ENCODE peak calls at places on chromosomes 3 and 15, in eight cellular contexts. K, Q, O, D, E, N, Z and F are unnamed samples.

GRCh38 chr3:184156522-184156955 is 1.4 kb downstream of the DVL3 start:
- DNase-seq in D (no peak), Z (no peak), E (peak), K (no peak), N (peak), Q (no peak), O (no peak), F (no peak)

GRCh38 chr15:62742409-62743171 is 300.0 kb upstream of the TPM1 start:
- DNase-seq in Q (peak), N (peak), Z (peak), E (peak), K (peak), D (peak), O (peak), F (peak)

GRCh38 chr3:42764561-42765295 is 8.3 kb downstream of the CCDC13 start:
- DNase-seq in Q (no peak), E (no peak), D (peak), N (no peak), K (no peak), Z (no peak), O (no peak), F (no peak)

GRCh38 chr3:121072128-121072527 is 164.1 kb downstream of the STXBP5L start:
- DNase-seq in N (no peak), Z (no peak), E (no peak), Q (no peak), K (no peak), D (no peak), O (no peak), F (no peak)

GRCh38 chr3:150006774-150007173 is 36.1 kb upstream of the PFN2 start:
- DNase-seq in O (no peak), E (no peak), N (no peak), Q (no peak), D (no peak), K (no peak), Z (no peak), F (no peak)

GRCh38 chr15:66433726-66434125 is 47.0 kb downstream of the MAP2K1 start:
- DNase-seq in D (no peak), O (no peak), Z (no peak), E (no peak), K (no peak), Q (no peak), N (no peak), F (no peak)

GRCh38 chr3:63462732-63463131 is 184.6 kb downstream of the SYNPR start:
- DNase-seq in K (no peak), O (no peak), D (no peak), N (no peak), Z (no peak), Q (no peak), E (no peak), F (no peak)

GRCh38 chr3:126208618-126209256 is 28.4 kb upstream of the ALDH1L1 start:
- DNase-seq in N (peak), Z (peak), Q (peak), D (peak), E (peak), K (peak), O (peak), F (no peak)

GRCh38 chr3:181761906-181762305 is 50.2 kb downstream of the SOX2 start:
- DNase-seq in Z (no peak), N (no peak), O (no peak), Q (no peak), E (no peak), K (no peak), D (no peak), F (no peak)

GRCh38 chr3:42535981-42536784 is 33.7 kb downstream of the VIPR1 start:
- DNase-seq in E (no peak), O (peak), D (no peak), Q (no peak), Z (no peak), N (no peak), K (peak), F (peak)

GRCh38 chr3:51340311-51340829 is 44.7 kb upstream of the MANF start:
- DNase-seq in E (peak), Q (peak), O (no peak), D (no peak), K (peak), Z (no peak), N (peak), F (no peak)

GRCh38 chr15:41982133-41982930 is 10.0 kb upstream of the EHD4 start:
- DNase-seq in D (no peak), Q (no peak), O (peak), Z (peak), N (no peak), E (no peak), K (no peak), F (no peak)

GRCh38 chr15:67024322-67024997 is 40.9 kb upstream of the SMAD3 start:
- DNase-seq in E (peak), Z (peak), Q (peak), D (peak), O (peak), N (peak), K (peak), F (peak)

DNA sequence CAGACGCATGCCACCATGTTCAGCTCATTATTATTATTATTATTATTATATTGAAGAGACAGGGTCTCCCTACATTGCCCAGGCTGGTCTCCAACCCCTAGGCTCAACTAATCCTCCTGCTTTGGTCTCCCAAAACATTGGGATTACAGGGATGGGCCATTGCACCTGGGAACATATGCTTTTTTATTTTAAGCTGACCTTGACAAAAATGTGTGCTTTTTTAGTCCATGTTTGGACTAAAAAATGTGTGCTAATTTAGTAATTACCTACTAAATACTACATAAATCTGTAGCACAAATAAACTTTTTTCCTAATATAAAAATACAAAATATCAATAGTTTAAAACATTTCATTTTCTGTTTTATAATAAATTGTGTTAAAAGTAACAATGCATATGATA is 693.2 kb downstream of the ROBO1 start:
- DNase-seq in K (no peak), E (no peak), N (no peak), D (no peak), O (no peak), Q (no peak), Z (no peak), F (no peak)
- H3K4me3 ChIP-seq in K (no peak), E (no peak), N (no peak), D (no peak), O (no peak), Q (no peak), Z (no peak), F (no peak)

DNA sequence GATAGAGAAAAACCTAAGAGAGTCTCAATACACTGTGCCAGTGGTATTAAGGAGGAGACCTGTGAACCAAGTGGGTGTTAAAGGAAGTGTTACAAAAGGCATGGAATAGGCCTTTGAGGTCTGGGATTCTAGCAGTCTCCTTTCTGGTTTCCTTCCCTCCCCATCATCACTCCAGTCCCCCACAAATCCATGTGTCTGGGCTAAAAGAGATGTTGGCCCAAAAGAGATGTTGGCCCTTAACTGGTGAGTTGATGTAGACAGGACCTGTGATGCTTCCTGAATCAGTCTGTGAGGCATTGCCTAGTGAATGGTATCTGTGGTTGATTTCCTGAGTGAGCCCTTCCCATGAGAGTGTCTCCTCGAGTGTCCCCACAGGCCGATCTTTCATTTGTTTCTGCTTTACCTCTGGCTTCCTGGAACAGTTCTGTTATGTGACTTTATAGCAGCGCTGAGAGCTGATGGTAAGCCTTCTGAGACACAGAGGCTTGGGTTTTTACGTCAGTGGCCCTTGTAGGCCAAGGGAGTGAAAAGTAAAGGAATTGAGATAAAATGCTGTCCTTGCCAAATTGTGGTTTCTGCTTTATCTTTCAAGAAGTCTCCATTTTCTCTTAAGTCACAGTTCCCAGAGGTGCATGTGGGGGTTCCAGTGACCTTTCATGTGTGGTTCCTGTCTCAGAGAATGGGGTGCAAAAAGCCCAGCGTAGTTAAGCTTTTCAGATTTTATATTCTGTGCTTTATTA is 87.8 kb downstream of the KLHL25 start:
- DNase-seq in Z (no peak), Q (no peak), D (no peak), E (peak), N (peak), O (no peak), K (no peak), F (peak)
- H3K4me3 ChIP-seq in Z (peak), Q (no peak), D (no peak), E (no peak), N (no peak), O (peak), K (no peak), F (peak)

GRCh38 chr3:182891364-182891763 is 89.0 kb downstream of the DCUN1D1 start:
- DNase-seq in Q (no peak), N (no peak), Z (no peak), K (no peak), D (no peak), O (no peak), E (no peak), F (no peak)

GRCh38 chr3:182886497-182886896 is 93.2 kb downstream of the ATP11B start:
- DNase-seq in N (no peak), E (no peak), Q (no peak), K (peak), O (no peak), D (no peak), Z (no peak), F (no peak)

GRCh38 chr3:182895513-182896112 is 84.7 kb downstream of the DCUN1D1 start:
- DNase-seq in E (no peak), O (no peak), N (no peak), D (no peak), K (no peak), Q (no peak), Z (no peak), F (no peak)

DNA sequence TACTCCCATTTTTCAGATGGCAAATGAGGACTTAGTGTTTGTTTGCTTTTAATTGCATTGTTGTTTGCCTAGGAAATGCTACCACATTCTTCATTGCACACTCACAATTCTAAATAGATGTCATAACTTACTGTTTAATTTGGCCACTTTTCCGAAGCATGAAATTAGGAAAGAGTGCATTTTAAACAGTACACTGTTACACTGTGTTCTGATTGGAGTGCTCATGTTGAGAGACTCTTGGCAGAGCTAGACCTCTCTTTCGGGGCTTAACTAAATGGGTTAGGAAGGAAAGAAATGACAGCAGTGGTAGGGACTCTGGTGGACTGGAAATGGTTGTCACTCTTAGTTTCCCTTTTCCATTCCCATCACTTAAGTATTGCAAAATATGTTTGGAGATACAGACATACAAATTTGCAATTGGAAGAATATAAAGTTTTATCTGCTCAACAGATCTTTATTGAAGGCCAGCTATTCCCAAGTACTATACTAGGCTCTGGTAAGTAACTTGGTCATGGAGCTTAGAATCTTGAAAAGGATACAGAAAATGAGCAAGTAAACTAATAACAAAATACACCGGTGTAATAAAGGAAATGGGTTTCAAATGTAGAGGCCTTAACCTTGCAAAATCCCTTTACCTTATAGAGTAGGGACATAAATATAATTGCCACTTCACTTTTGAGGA is 90.2 kb downstream of the DCUN1D1 start:
- DNase-seq in Z (no peak), O (no peak), E (no peak), Q (no peak), K (peak), D (peak), N (no peak), F (no peak)
- H3K4me3 ChIP-seq in Z (no peak), O (no peak), E (no peak), Q (no peak), K (no peak), D (no peak), N (no peak), F (no peak)

DNA sequence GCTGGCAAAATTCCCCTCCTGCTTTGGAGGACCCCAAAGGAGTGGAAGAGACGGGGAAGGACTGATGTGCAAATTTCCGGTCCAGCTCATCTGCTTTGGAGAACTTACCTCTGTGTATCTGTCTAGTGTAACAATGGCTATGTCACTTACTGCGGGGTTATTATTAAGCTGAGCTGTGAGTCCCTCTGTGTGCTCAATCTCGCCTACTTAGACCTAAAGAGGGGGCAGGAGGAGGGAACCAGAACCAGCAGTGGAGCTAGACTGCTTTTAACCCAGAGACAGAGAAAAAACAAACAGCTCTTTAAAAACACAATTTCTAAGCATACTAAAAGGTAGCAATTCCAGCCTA is 77.0 kb downstream of the MYO1E start:
- DNase-seq in O (no peak), D (no peak), Q (no peak), Z (no peak), E (no peak), N (no peak), K (no peak), F (no peak)
- H3K4me3 ChIP-seq in O (no peak), D (no peak), Q (peak), Z (no peak), E (no peak), N (peak), K (no peak), F (no peak)

DNA sequence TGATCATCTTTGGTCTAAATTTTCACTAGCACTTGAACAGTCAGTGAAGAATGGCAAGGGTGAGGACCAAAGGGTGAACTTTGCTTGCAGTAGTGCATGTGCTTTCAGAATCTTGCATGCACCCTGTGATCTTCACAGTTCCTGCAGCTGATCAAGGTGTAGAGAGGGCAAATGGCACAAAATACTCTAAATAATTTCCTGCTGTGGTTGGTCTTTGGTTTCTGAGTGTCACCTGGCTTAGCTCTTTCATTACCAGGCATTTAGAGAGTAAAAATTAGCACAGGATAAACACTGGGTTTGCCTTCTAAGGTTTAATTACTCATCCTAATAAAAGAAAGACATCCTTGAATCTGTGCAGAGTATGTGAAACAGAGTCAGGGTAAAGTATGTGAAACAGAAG is 11.4 kb downstream of the TIPARP start:
- DNase-seq in Q (no peak), O (no peak), N (no peak), K (no peak), E (no peak), Z (no peak), D (no peak), F (peak)
- H3K4me3 ChIP-seq in Q (no peak), O (no peak), N (peak), K (no peak), E (no peak), Z (no peak), D (no peak), F (no peak)

DNA sequence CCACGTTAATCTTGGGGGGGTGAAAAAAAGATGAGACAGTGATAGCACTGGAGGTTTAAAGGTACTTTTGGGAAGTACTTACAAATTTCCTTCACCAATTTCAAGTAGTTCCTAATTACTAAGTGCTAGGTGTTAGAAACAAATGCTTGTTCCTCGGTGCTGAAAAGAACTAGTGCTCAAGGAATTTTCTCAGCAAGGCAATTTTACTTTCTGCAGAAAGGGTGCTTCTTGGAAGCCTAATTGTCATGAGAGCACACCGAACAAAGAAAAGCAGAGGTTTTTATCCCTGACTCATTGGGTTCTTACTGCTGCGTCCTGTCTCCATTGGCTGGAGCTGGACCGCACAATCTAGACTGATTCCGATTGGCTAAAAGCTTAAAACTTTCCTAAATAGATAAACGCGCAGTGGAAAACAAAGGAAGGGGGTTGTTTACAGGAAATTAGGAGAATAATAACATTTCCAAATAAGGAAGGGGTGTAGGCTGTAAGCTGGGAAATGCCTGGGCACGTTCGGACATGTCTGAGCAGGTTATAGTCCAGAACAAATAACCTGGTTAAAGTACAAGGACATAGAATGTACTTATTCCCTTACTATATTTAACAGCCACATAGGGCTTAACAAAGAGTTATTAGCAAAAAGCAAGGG is 49.6 kb downstream of the CHD2 start:
- DNase-seq in N (no peak), O (no peak), D (no peak), Q (no peak), E (no peak), K (peak), Z (no peak), F (no peak)
- H3K4me3 ChIP-seq in N (no peak), O (no peak), D (no peak), Q (no peak), E (no peak), K (no peak), Z (no peak), F (no peak)

GRCh38 chr15:25787855-25788521 is 75.1 kb downstream of the ATP10A start:
- DNase-seq in N (no peak), D (peak), Q (no peak), K (peak), Z (peak), E (no peak), O (no peak), F (peak)
- H3K4me3 ChIP-seq in N (no peak), D (no peak), Q (no peak), K (no peak), Z (no peak), E (no peak), O (no peak), F (no peak)

GRCh38 chr15:73771380-73772095 is 18.4 kb upstream of the INSYN1 start:
- DNase-seq in Q (no peak), Z (no peak), K (no peak), D (no peak), N (no peak), E (no peak), O (no peak), F (no peak)

GRCh38 chr15:73766598-73766997 is 13.4 kb upstream of the INSYN1 start:
- DNase-seq in Q (no peak), D (no peak), O (no peak), Z (no peak), E (no peak), N (no peak), K (no peak), F (no peak)

GRCh38 chr15:73770049-73770448 is 16.9 kb upstream of the INSYN1 start:
- DNase-seq in Q (no peak), Z (no peak), E (no peak), D (no peak), O (no peak), K (no peak), N (no peak), F (no peak)

GRCh38 chr15:73765778-73766177 is 12.6 kb upstream of the INSYN1 start:
- DNase-seq in Z (no peak), D (no peak), N (no peak), O (no peak), Q (no peak), K (no peak), E (no peak), F (no peak)

DNA sequence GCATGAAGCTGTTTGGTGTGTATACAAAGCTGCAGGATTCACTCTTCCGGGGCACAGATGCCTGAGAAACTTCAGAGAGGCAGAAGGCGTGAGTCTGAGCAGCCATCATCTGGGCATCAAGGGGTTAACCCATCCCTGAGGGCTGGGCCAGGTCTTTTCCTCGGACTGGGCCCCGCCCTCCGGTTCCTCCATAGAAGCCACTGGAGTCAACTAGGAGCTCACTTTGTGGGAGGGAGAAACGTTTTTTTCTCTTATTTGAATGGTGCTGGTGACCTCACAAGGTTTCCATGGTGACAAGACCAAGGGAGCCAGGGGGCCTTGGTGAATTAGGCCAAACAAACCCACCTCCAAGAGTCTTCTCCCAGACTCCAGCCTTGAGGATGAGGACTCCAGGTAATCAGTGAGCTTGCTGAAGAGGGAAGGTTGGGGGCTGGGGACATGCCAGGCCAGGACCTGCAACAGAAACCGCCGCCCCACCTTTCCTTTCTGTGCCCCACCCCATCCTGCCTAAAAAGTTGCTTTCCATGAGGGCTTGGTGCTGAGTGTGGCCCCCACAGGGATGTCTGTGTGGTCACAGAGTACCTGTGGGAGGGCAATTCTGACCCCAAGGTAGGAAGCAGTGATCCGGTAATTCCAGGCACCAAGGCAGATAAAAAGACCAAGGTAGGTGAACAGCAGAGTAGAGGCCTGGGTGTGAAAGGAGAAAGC is 14.8 kb upstream of the INSYN1 start:
- DNase-seq in N (no peak), O (no peak), D (no peak), Q (no peak), K (no peak), Z (no peak), E (no peak), F (no peak)
- H3K4me3 ChIP-seq in N (no peak), O (no peak), D (no peak), Q (no peak), K (no peak), Z (no peak), E (no peak), F (no peak)